ENCODE peak calls at places on chromosomes 6 and 20, in four cellular contexts. One of them, this sample, is unnamed.

GRCh38 chr20:46357030-46357514 is 48.8 kb upstream of the CDH22 start:
- DNase-seq in K562: no peak
- DNase-seq in GM12878: no peak
- DNase-seq in HepG2: no peak
- DNase-seq in this sample: no peak

GRCh38 chr20:17168026-17168612 is 58.7 kb upstream of the PCSK2 start:
- DNase-seq in K562: no peak
- DNase-seq in GM12878: no peak
- DNase-seq in HepG2: no peak
- DNase-seq in this sample: no peak

GRCh38 chr20:13261460-13262301 is 40.6 kb downstream of the ISM1 start:
- DNase-seq in K562: peak
- DNase-seq in GM12878: no peak
- DNase-seq in HepG2: peak
- DNase-seq in this sample: peak

GRCh38 chr6:18389479-18389878 is 2.3 kb downstream of the RNF144B start:
- DNase-seq in K562: no peak
- DNase-seq in GM12878: no peak
- DNase-seq in HepG2: no peak
- DNase-seq in this sample: no peak

GRCh38 chr20:25056601-25057233 is 1.2 kb downstream of the ACSS1 start:
- DNase-seq in K562: no peak
- DNase-seq in GM12878: no peak
- DNase-seq in HepG2: no peak
- DNase-seq in this sample: no peak

GRCh38 chr20:63945031-63945658 is 11.1 kb downstream of the UCKL1 start:
- DNase-seq in K562: no peak
- DNase-seq in GM12878: no peak
- DNase-seq in HepG2: no peak
- DNase-seq in this sample: no peak

GRCh38 chr20:13277663-13278295 is 56.7 kb downstream of the ISM1 start:
- DNase-seq in K562: no peak
- DNase-seq in GM12878: no peak
- DNase-seq in HepG2: no peak
- DNase-seq in this sample: no peak

GRCh38 chr6:143810745-143811144 is 32.4 kb upstream of the LTV1 start:
- DNase-seq in K562: no peak
- DNase-seq in GM12878: no peak
- DNase-seq in HepG2: no peak
- DNase-seq in this sample: no peak

GRCh38 chr6:150924808-150925654 is 59.5 kb downstream of the MTHFD1L start:
- DNase-seq in K562: no peak
- DNase-seq in GM12878: no peak
- DNase-seq in HepG2: no peak
- DNase-seq in this sample: no peak

GRCh38 chr6:122947355-122947754 is 48.7 kb upstream of the CLVS2 start:
- DNase-seq in K562: no peak
- DNase-seq in GM12878: no peak
- DNase-seq in HepG2: no peak
- DNase-seq in this sample: no peak

GRCh38 chr20:58229198-58229802 is 847 bp upstream of the ANKRD60 start:
- DNase-seq in K562: no peak
- DNase-seq in GM12878: no peak
- DNase-seq in HepG2: no peak
- DNase-seq in this sample: no peak
- TF ChIP-seq EZH2 in K562: no peak
- TF ChIP-seq EZH2 in GM12878: no peak
- TF ChIP-seq EZH2 in HepG2: no peak
- TF ChIP-seq EZH2 in this sample: no peak

DNA sequence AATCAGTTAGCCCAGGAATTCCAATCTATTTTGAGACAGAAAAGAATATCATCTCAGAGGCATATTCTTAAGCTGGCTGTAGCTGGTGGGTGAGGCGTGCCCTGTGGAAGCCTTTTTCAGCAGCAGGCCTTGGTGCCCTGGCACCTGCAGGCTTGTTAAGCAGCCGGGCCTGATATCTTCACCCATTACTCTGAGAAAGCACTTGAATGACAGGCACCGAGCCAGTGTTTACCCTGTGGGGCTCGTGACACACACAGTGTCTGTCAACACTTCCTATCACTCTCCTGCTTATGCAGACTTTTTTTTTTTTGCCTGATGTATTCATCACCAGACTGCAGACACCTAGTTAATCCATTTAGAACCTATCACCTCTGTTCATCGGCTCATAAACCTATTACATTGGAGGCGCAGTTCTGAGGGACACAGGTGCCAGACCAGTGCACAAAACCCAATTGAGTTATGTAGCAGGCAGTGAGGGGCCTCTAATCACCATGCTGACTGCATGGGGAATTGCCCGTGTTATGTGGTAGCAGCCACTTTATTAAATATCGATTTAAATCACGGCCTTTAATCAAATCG is 962.7 kb upstream of the SLC35B3 start:
- DNase-seq in K562: no peak
- DNase-seq in GM12878: no peak
- DNase-seq in HepG2: no peak
- DNase-seq in this sample: no peak
- TF ChIP-seq JUND in K562: no peak
- TF ChIP-seq JUND in GM12878: no peak
- TF ChIP-seq JUND in HepG2: no peak
- TF ChIP-seq JUND in this sample: no peak

GRCh38 chr6:28657367-28657755 is 131.7 kb downstream of the GPX5 start:
- DNase-seq in K562: no peak
- DNase-seq in GM12878: no peak
- DNase-seq in HepG2: no peak
- DNase-seq in this sample: no peak

GRCh38 chr6:28658475-28659249 is 133.0 kb downstream of the GPX5 start:
- DNase-seq in K562: no peak
- DNase-seq in GM12878: no peak
- DNase-seq in HepG2: no peak
- DNase-seq in this sample: no peak

GRCh38 chr6:28656715-28657114 is 131.0 kb downstream of the GPX5 start:
- DNase-seq in K562: no peak
- DNase-seq in GM12878: no peak
- DNase-seq in HepG2: no peak
- DNase-seq in this sample: no peak

GRCh38 chr6:28659250-28659566 is 133.5 kb downstream of the GPX5 start:
- DNase-seq in K562: no peak
- DNase-seq in GM12878: no peak
- DNase-seq in HepG2: no peak
- DNase-seq in this sample: no peak

DNA sequence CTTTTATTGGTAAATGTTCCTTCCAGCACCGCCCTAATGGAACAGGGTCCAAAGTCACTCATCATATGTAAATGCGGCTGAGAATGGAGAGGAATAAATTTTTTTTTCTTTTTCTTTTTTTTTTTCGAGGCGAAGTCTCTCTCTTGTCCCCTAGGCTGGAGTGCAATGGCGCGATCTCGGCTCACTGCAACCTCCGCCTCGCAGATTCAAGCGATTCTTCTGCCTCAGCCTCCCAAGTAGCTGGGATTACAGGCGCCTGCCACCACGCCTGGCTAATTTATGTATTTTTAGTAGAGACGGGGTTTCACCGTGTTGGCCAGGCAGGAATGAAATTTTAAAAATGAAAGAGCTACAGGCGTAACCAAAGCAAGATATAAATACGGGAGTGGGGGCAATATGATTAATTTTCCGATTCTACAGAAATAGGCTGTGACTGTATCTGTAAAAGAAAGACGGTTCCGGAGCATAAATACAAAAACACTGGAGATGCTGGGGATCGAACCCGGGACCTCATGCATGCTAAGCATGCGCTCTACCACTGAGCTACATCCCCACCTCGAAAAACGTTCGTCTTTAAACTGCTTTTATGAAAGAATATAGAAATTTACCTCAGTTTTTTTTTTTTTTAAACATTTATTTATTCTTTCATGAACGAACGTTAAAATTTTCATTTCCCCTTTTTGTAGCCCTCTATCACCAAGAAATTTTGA is 132.2 kb downstream of the GPX5 start:
- DNase-seq in K562: peak
- DNase-seq in GM12878: peak
- DNase-seq in HepG2: peak
- DNase-seq in this sample: peak
- TF ChIP-seq TAF1 in K562: no peak
- TF ChIP-seq TAF1 in GM12878: no peak
- TF ChIP-seq TAF1 in HepG2: no peak
- TF ChIP-seq TAF1 in this sample: peak

DNA sequence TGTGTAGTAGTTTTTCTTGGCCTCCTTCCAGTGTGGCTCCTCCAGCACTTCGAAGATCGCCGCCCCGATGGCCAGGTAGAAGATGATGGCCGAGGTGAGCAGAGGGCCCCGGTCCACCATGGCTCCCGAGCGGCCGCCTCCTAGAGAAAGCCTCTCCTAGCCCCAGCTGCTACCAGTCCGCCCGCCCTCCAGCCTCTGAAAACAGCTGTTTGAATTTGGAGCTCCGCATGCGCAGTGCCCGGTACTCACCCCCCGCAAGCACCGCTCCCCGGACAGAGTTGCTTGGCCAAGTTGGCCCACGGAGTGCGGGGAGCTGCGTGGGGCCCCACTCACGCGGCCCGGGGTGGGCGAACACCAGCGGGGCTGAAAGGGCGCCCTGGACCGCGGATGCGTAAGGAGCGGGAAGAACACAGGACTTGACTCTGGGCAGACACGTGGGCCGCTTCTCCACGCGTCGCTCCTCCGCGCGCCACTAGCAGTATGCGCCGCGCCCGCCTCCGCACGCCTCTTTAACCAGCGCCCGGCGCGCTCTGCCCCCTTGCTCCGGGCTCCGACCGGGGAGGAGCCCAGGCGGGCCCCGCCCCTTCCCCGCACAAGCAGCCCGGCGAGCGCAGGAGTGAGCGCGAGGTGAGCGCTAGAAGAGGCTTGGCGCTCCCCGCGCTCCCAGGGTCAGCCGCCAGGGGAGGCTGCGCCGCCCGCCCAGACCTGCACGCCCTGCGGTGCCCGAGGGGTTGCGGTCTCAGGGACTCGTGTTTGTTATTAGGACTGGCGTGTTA is at the start of gene KCNK5:
- DNase-seq in K562: peak
- DNase-seq in GM12878: no peak
- DNase-seq in HepG2: peak
- DNase-seq in this sample: peak
- TF ChIP-seq EZH2 in K562: no peak
- TF ChIP-seq EZH2 in GM12878: no peak
- TF ChIP-seq EZH2 in HepG2: no peak
- TF ChIP-seq EZH2 in this sample: no peak

GRCh38 chr6:44192428-44193041 is 24.2 kb upstream of the MYMX start:
- DNase-seq in K562: no peak
- DNase-seq in GM12878: no peak
- DNase-seq in HepG2: no peak
- DNase-seq in this sample: no peak
- TF ChIP-seq JUND in K562: no peak
- TF ChIP-seq JUND in GM12878: no peak
- TF ChIP-seq JUND in HepG2: no peak
- TF ChIP-seq JUND in this sample: no peak

DNA sequence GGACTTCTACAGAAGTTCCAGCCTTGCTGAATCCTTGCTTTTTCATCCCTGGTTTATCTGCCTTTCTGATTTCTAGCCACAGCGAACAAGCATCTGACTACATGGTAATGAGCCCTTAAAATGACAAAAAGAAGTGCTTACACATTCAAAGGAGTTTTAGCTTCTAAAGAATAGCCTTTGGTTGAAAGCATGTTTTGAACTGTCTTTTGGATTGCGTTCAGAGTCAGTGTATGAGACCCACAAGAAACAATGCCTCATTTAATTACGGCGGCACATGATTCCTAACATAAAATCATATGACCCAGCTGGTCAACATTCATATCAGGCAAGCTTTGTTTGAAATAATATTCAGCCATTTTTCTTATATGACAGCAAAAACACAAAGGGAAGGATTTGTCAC is 784.2 kb downstream of the KIF16B start:
- DNase-seq in K562: no peak
- DNase-seq in GM12878: no peak
- DNase-seq in HepG2: no peak
- DNase-seq in this sample: no peak
- TF ChIP-seq TAF1 in K562: no peak
- TF ChIP-seq TAF1 in GM12878: no peak
- TF ChIP-seq TAF1 in HepG2: no peak
- TF ChIP-seq TAF1 in this sample: no peak

DNA sequence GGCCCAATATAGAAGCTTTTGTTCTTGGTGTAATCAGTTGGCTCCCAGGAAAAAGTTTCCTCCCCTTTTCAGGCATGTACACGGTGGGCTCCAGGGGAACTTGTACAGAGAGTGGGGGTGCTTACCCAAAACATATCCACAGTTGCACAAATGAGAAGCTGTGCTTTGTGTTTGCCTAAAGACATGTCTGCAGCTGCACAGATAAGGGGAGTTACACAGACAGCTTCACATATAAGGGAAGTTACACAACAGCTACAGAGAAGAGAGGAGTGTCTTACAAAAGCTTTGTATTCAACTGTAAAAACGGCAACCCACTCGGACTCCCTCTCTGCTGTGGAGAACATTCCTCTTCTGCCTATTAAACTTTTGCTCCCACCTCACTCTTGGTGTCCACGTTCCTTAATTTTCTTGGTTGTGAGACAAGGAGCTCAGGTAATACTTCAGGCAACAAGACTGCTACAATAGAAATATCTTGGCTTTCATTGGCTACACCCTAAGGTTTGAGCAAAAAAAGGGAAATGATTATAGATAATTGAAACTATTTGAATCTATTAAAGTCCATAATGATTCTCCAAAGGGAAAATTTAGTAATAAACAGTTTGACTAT is 7.4 kb upstream of the PNRC1 start:
- DNase-seq in K562: no peak
- DNase-seq in GM12878: no peak
- DNase-seq in HepG2: peak
- DNase-seq in this sample: no peak
- TF ChIP-seq EZH2 in K562: no peak
- TF ChIP-seq EZH2 in GM12878: no peak
- TF ChIP-seq EZH2 in HepG2: no peak
- TF ChIP-seq EZH2 in this sample: no peak